ENCODE peak calls at places on chromosome 22, in six cellular contexts. One of them, this sample, is unnamed.

GRCh38 chr22:44042822-44043221 is 18.7 kb downstream of the PARVB start:
- DNase-seq in lower lobe of right lung: no peak
- DNase-seq in BJ: no peak
- DNase-seq in RWPE1: no peak
- DNase-seq in left ventricle myocardium inferior: no peak
- DNase-seq in GM12865: no peak
- DNase-seq in this sample: no peak

GRCh38 chr22:48753381-48753730 is 1074.3 kb downstream of the BRD1 start:
- DNase-seq in lower lobe of right lung: no peak
- DNase-seq in BJ: no peak
- DNase-seq in RWPE1: no peak
- DNase-seq in left ventricle myocardium inferior: no peak
- DNase-seq in GM12865: no peak
- DNase-seq in this sample: peak

GRCh38 chr22:36775589-36775965 is 342 bp downstream of the IFT27 start:
- DNase-seq in lower lobe of right lung: peak
- DNase-seq in BJ: no peak
- DNase-seq in RWPE1: no peak
- DNase-seq in left ventricle myocardium inferior: peak
- DNase-seq in GM12865: peak
- DNase-seq in this sample: peak

GRCh38 chr22:43201486-43202219 is 14.7 kb upstream of the TTLL12 start:
- DNase-seq in lower lobe of right lung: peak
- DNase-seq in BJ: no peak
- DNase-seq in RWPE1: no peak
- DNase-seq in left ventricle myocardium inferior: no peak
- DNase-seq in GM12865: no peak
- DNase-seq in this sample: no peak

GRCh38 chr22:29167032-29167911 is 38.4 kb upstream of the EMID1 start:
- DNase-seq in lower lobe of right lung: no peak
- DNase-seq in BJ: no peak
- DNase-seq in RWPE1: no peak
- DNase-seq in left ventricle myocardium inferior: no peak
- DNase-seq in GM12865: peak
- DNase-seq in this sample: peak

GRCh38 chr22:50656122-50657070 is 16.2 kb upstream of the SHANK3 start:
- DNase-seq in lower lobe of right lung: peak
- DNase-seq in BJ: no peak
- DNase-seq in RWPE1: peak
- DNase-seq in left ventricle myocardium inferior: no peak
- DNase-seq in GM12865: no peak
- DNase-seq in this sample: no peak

GRCh38 chr22:50547231-50547851 is 1.6 kb downstream of the KLHDC7B start:
- DNase-seq in lower lobe of right lung: peak
- DNase-seq in BJ: no peak
- DNase-seq in RWPE1: no peak
- DNase-seq in left ventricle myocardium inferior: no peak
- DNase-seq in GM12865: no peak
- DNase-seq in this sample: peak

GRCh38 chr22:49214976-49215375 is 612.7 kb downstream of the BRD1 start:
- DNase-seq in lower lobe of right lung: peak
- DNase-seq in BJ: no peak
- DNase-seq in RWPE1: no peak
- DNase-seq in left ventricle myocardium inferior: peak
- DNase-seq in GM12865: no peak
- DNase-seq in this sample: no peak

GRCh38 chr22:30605449-30606110 is 1.4 kb upstream of the TCN2 start:
- DNase-seq in lower lobe of right lung: peak
- DNase-seq in BJ: no peak
- DNase-seq in RWPE1: peak
- DNase-seq in left ventricle myocardium inferior: peak
- DNase-seq in GM12865: peak
- DNase-seq in this sample: peak

GRCh38 chr22:28023036-28023435 is 104.0 kb upstream of the PITPNB start:
- DNase-seq in lower lobe of right lung: no peak
- DNase-seq in BJ: no peak
- DNase-seq in RWPE1: no peak
- DNase-seq in left ventricle myocardium inferior: peak
- DNase-seq in GM12865: no peak
- DNase-seq in this sample: no peak

GRCh38 chr22:50247748-50248147 is 2.9 kb upstream of the TUBGCP6 start:
- DNase-seq in lower lobe of right lung: no peak
- DNase-seq in BJ: no peak
- DNase-seq in RWPE1: peak
- DNase-seq in left ventricle myocardium inferior: no peak
- DNase-seq in GM12865: peak
- DNase-seq in this sample: no peak

GRCh38 chr22:49034836-49035817 is 792.5 kb downstream of the BRD1 start:
- DNase-seq in lower lobe of right lung: no peak
- DNase-seq in BJ: no peak
- DNase-seq in RWPE1: no peak
- DNase-seq in left ventricle myocardium inferior: no peak
- DNase-seq in GM12865: no peak
- DNase-seq in this sample: no peak

DNA sequence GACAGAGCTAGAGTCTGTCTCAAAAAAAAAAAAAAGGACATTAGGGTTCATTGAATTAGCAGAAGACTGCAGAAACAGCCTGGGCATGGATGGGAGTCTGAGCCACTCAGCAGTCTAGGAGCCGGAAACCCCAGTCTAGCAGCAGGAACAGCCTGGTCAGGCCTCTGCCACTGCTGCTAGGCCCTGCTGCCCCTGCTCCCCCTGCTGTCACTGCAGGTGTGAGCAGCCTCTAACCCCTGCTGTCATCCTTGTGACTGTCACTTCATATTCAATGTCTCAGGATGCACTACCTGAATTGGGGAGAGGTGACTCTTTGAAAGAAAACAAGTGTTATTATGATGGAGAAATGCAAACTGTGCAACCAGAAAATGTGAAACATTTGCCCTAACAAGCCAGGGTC is 7.0 kb upstream of the DDX17 start:
- DNase-seq in lower lobe of right lung: no peak
- DNase-seq in BJ: no peak
- DNase-seq in RWPE1: no peak
- DNase-seq in left ventricle myocardium inferior: no peak
- DNase-seq in GM12865: peak
- DNase-seq in this sample: peak
- TF ChIP-seq CTCF in lower lobe of right lung: no peak
- TF ChIP-seq CTCF in BJ: no peak
- TF ChIP-seq CTCF in RWPE1: no peak
- TF ChIP-seq CTCF in left ventricle myocardium inferior: peak
- TF ChIP-seq CTCF in GM12865: peak
- TF ChIP-seq CTCF in this sample: peak

DNA sequence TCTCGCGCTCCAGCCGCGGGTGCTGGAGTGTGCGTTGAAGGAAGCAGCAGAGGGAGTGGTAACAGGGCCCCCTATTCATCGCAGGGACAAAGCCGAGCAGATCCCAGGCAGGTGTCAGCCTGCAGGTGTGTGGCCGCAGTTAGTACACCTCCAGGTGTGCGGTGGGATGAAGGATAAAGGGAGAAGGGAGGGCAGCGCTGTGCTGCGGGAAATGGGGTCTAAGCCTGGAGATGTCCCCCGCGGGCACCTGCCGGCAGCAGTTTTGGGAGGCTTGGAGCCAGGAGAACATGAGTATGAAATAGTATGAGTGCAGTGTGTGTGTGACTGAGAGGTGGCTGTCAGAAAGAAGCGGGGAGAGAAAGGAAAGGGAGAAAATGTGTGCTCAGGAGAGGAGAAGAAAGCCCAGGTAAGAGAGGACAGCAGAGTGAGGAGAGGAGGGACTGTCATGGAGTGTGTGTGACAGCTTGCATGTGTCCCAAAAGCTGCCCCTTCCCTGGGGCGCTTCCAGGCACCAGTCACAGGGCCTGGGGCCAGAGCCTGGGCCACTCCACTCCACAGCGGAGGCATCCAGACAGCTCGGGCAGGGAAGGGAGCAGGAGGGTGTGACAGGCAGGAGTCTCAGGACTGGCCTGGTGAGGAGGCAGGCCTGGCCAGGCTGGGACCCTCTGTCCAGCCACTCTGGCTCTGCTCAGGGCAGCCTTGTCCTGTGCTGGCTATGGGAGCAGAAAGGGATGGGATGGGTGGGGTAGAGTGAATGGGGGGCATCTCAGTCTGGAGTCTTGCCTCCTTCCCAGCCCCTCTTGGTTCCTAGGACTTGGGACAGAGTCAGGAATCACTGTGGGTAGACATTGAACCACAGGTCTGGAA is 831 bp downstream of the MMP11 start:
- DNase-seq in lower lobe of right lung: no peak
- DNase-seq in BJ: no peak
- DNase-seq in RWPE1: no peak
- DNase-seq in left ventricle myocardium inferior: peak
- DNase-seq in GM12865: no peak
- DNase-seq in this sample: no peak
- TF ChIP-seq CTCF in lower lobe of right lung: no peak
- TF ChIP-seq CTCF in BJ: no peak
- TF ChIP-seq CTCF in RWPE1: no peak
- TF ChIP-seq CTCF in left ventricle myocardium inferior: no peak
- TF ChIP-seq CTCF in GM12865: no peak
- TF ChIP-seq CTCF in this sample: no peak

GRCh38 chr22:24517446-24517845 is 22.3 kb downstream of the UPB1 start:
- DNase-seq in lower lobe of right lung: no peak
- DNase-seq in BJ: no peak
- DNase-seq in RWPE1: no peak
- DNase-seq in left ventricle myocardium inferior: no peak
- DNase-seq in GM12865: no peak
- DNase-seq in this sample: no peak

GRCh38 chr22:24518228-24518627 is 23.1 kb downstream of the UPB1 start:
- DNase-seq in lower lobe of right lung: no peak
- DNase-seq in BJ: no peak
- DNase-seq in RWPE1: no peak
- DNase-seq in left ventricle myocardium inferior: no peak
- DNase-seq in GM12865: no peak
- DNase-seq in this sample: no peak

GRCh38 chr22:24514241-24515024 is 19.3 kb downstream of the UPB1 start:
- DNase-seq in lower lobe of right lung: no peak
- DNase-seq in BJ: no peak
- DNase-seq in RWPE1: no peak
- DNase-seq in left ventricle myocardium inferior: no peak
- DNase-seq in GM12865: peak
- DNase-seq in this sample: peak

GRCh38 chr22:24515025-24515338 is 19.9 kb downstream of the UPB1 start:
- DNase-seq in lower lobe of right lung: no peak
- DNase-seq in BJ: no peak
- DNase-seq in RWPE1: no peak
- DNase-seq in left ventricle myocardium inferior: no peak
- DNase-seq in GM12865: no peak
- DNase-seq in this sample: no peak

DNA sequence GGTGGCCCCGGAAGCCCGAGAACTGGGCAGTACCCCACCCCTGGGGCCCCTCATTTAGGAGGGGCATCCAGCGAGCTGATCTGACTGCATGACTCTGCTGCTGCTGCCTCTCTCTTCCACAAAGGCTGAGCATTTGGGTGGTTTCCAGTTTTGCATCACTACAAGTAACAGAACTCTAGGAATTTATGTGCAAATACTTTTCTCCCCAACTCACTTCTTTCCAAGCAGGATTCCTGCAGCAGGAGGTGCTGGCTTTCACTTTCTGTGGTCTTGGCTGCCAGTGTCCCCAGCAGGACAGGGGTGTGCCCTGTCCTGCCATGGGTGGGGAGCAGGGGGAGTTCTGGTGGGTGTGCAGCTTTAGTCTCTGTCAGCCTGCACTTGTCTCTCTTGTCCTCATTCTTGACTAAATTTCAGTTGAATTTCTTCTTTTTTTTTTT is 21.2 kb downstream of the UPB1 start:
- DNase-seq in lower lobe of right lung: no peak
- DNase-seq in BJ: peak
- DNase-seq in RWPE1: no peak
- DNase-seq in left ventricle myocardium inferior: no peak
- DNase-seq in GM12865: peak
- DNase-seq in this sample: peak
- TF ChIP-seq CTCF in lower lobe of right lung: no peak
- TF ChIP-seq CTCF in BJ: peak
- TF ChIP-seq CTCF in RWPE1: no peak
- TF ChIP-seq CTCF in left ventricle myocardium inferior: no peak
- TF ChIP-seq CTCF in GM12865: no peak
- TF ChIP-seq CTCF in this sample: no peak

DNA sequence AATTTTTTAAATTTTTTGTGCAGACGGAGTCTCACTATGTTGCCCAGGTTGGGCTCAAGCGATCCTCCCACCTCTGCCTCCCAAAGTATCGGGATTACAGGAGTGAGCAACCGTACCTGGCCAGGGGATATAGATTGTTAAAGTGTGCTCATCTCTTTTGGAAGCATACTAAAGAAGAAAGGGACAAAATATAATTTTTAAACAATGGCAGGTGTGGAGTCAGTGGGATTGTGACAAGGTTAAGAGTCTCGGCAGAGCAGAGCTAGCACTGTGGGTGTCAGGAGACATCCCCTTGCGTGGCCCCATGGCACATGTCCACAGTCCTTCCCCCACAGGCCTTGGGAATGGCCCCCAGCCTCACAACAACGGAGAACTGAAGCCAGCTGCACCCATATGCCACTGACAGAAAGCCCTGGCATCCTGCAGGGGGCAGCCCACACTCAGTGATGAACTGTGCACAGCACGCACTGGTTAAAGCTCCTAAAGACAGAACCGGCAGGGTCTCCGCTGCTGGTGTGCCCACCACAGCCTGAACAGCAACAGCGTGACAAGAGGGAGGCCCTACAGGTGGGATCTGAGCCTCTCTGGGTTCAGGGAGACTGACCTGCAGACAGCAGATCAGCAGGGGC is 29.9 kb downstream of the SERPIND1 start:
- DNase-seq in lower lobe of right lung: no peak
- DNase-seq in BJ: no peak
- DNase-seq in RWPE1: no peak
- DNase-seq in left ventricle myocardium inferior: no peak
- DNase-seq in GM12865: peak
- DNase-seq in this sample: no peak
- TF ChIP-seq CTCF in lower lobe of right lung: peak
- TF ChIP-seq CTCF in BJ: peak
- TF ChIP-seq CTCF in RWPE1: peak
- TF ChIP-seq CTCF in left ventricle myocardium inferior: peak
- TF ChIP-seq CTCF in GM12865: peak
- TF ChIP-seq CTCF in this sample: peak

GRCh38 chr22:41203118-41203517 is 2.0 kb upstream of the L3MBTL2 start:
- DNase-seq in lower lobe of right lung: no peak
- DNase-seq in BJ: no peak
- DNase-seq in RWPE1: no peak
- DNase-seq in left ventricle myocardium inferior: no peak
- DNase-seq in GM12865: no peak
- DNase-seq in this sample: no peak

GRCh38 chr22:41201146-41201545 is 4.0 kb upstream of the L3MBTL2 start:
- DNase-seq in lower lobe of right lung: no peak
- DNase-seq in BJ: no peak
- DNase-seq in RWPE1: no peak
- DNase-seq in left ventricle myocardium inferior: no peak
- DNase-seq in GM12865: no peak
- DNase-seq in this sample: no peak

GRCh38 chr22:41197046-41197807 is 7.9 kb upstream of the L3MBTL2 start:
- DNase-seq in lower lobe of right lung: peak
- DNase-seq in BJ: no peak
- DNase-seq in RWPE1: peak
- DNase-seq in left ventricle myocardium inferior: peak
- DNase-seq in GM12865: peak
- DNase-seq in this sample: peak

GRCh38 chr22:41193829-41194228 is 11.3 kb upstream of the L3MBTL2 start:
- DNase-seq in lower lobe of right lung: no peak
- DNase-seq in BJ: no peak
- DNase-seq in RWPE1: no peak
- DNase-seq in left ventricle myocardium inferior: no peak
- DNase-seq in GM12865: no peak
- DNase-seq in this sample: no peak

GRCh38 chr22:41197808-41198585 is 7.1 kb upstream of the L3MBTL2 start:
- DNase-seq in lower lobe of right lung: peak
- DNase-seq in BJ: no peak
- DNase-seq in RWPE1: no peak
- DNase-seq in left ventricle myocardium inferior: peak
- DNase-seq in GM12865: no peak
- DNase-seq in this sample: no peak
- TF ChIP-seq CTCF in lower lobe of right lung: no peak
- TF ChIP-seq CTCF in BJ: no peak
- TF ChIP-seq CTCF in RWPE1: no peak
- TF ChIP-seq CTCF in left ventricle myocardium inferior: peak
- TF ChIP-seq CTCF in GM12865: no peak
- TF ChIP-seq CTCF in this sample: no peak

This sample was measured in GM13977.